ENCODE peak calls at places on chromosomes 13 and 19, in four cellular contexts. Z is foreskin fibroblast, V is cardiac fibroblast, X is lower lobe of right lung. G is an unnamed sample.

GRCh38 chr19:7691497-7691896 is 10.4 kb downstream of the FCER2 start:
- DNase-seq in Z (no peak), V (no peak), X (no peak), G (no peak)

GRCh38 chr13:46575321-46575721 is 22.4 kb downstream of the LRCH1 start:
- DNase-seq in Z (peak; percentile 35), V (peak; percentile 47), X (no peak), G (no peak)

GRCh38 chr19:56107626-56108351 is 13.3 kb downstream of the ZNF787 start:
- DNase-seq in Z (no peak), V (no peak), X (no peak), G (no peak)

GRCh38 chr13:111518161-111518791 is 197.8 kb downstream of the TEX29 start:
- DNase-seq in Z (no peak), V (no peak), X (no peak), G (no peak)

GRCh38 chr13:46831588-46832194 is 34.7 kb upstream of the ESD start:
- DNase-seq in Z (peak; percentile 82), V (peak; percentile 76), X (no peak), G (peak; percentile 8)

GRCh38 chr13:80755925-80756324 is 415.0 kb upstream of the SPRY2 start:
- DNase-seq in Z (peak; percentile 52), V (no peak), X (no peak), G (no peak)

GRCh38 chr13:60260440-60260839 is 96.7 kb upstream of the DIAPH3 start:
- DNase-seq in Z (no peak), V (no peak), X (no peak), G (no peak)

GRCh38 chr13:99051768-99052455 is 74.0 kb upstream of the DOCK9 start:
- DNase-seq in Z (no peak), V (no peak), X (no peak), G (no peak)

GRCh38 chr13:106570354-106570822 is 2.5 kb upstream of the ARGLU1 start:
- DNase-seq in Z (peak; percentile 69), V (peak; percentile 78), X (peak; percentile 90), G (no peak)

GRCh38 chr19:743168-743687 is 7.7 kb upstream of the MISP start:
- DNase-seq in Z (no peak), V (peak; percentile 16), X (peak; percentile 72), G (no peak)

GRCh38 chr19:16739546-16739945 is 19.9 kb downstream of the NWD1 start:
- DNase-seq in Z (no peak), V (no peak), X (no peak), G (no peak)

GRCh38 chr13:114110091-114110829 is 22.2 kb downstream of the RASA3 start:
- DNase-seq in Z (peak; percentile 58), V (no peak), X (peak; percentile 78), G (no peak)

GRCh38 chr19:44076325-44076724 is 4.4 kb downstream of the ZNF284 start:
- DNase-seq in Z (no peak), V (no peak), X (no peak), G (no peak)

GRCh38 chr13:78993792-78994191 is 334.8 kb upstream of the OBI1 start:
- DNase-seq in Z (no peak), V (no peak), X (no peak), G (no peak)

DNA sequence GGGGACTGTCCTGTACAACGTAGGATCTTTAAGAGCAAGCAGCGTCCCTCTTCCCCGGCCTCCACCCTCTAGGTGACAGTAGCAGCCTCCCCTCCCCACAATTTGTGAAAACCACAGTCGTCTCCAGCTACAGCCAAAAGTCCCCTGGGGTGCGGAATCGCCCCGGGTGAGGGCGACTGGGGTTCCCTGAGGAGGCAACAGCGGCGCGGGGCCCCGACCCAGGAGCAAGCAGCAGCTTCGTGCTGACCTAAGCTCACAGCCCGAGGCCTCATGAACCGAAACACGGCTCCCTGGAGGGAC is 322 bp downstream of the ZNF558 start:
- DNase-seq in Z (no peak), V (no peak), X (no peak), G (no peak)
- TF ChIP-seq CTCF in Z (no peak), V (no peak), X (no peak), G (no peak)

DNA sequence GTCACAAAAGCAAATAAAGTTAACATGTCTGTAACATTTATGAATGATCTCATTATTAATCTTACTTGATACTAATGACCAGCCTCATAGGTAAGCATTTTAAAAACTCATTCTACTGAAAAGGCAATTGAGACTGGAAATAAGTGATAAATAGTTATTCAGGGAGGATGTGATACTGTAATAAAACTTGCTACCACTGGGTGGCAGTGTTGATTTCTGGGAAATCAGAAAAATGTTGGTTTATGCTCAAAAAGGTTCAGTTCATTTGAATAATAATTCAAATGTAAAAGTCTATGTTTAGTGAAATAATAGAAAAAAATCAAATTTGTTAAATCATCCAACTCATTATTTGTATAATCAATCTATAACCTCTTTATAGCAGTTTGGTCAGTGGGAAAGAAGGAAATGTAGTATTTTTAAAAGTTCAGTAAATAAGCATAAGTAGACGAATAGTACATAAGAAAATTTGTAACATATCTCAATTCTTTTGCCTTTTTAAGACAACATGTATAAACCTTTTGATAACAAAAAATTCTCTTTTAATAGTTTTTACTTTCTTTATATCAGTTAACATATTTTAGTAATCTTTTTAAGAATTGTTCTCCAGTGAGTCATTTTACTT is 9.6 kb downstream of the ABHD13 start:
- DNase-seq in Z (peak; percentile 68), V (peak; percentile 70), X (no peak), G (no peak)
- TF ChIP-seq CTCF in Z (peak; percentile 51), V (peak; percentile 51), X (peak; percentile 84), G (peak; percentile 56)

DNA sequence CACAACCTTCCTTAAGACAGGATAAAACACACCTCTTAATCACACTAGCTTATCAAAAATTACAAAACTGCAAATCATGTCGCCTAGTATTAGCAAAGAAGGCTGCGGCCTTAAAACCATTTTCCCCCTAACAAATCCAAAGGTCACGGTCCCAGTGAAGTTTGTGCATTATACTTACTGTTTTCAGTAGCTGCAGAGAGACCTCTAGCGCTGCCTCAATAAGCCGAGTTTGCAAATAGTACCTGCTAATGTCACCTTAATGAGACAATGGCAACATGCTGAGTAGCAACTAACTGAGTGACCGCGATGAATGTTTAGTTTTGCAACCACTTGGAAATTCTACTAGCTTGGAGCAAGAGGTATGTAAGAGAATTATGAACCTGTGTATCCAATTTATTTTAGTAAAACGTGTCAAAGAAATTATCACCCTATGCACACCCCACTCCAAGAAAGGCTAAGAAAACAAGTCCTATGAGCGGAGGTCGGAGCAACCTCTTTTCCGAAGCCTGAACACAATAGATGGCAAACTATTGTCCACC is 1.2 kb downstream of the KPNA3 start:
- DNase-seq in Z (peak; percentile 54), V (peak; percentile 41), X (no peak), G (no peak)
- TF ChIP-seq CTCF in Z (peak; percentile 12), V (no peak), X (no peak), G (no peak)

DNA sequence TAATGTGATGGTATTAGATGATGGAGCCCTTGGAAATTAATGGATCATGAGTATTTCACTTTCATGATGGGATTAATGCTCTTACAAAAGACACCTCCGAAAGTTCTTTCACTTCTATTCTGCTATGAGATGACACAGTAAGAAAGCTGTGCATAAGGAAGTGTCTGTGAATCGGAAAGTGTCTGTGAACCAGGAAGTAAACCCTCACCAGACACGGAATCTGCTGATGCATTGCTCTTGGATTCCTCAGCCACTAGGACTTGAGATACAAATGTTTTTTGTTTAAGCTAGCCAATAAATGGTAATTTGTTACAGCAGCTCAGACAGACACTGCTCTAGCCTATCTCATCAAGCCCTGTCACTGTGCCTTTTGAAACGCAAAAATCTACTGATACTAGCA is 440.4 kb upstream of the PRR20A start:
- DNase-seq in Z (no peak), V (no peak), X (no peak), G (no peak)
- TF ChIP-seq CTCF in Z (no peak), V (no peak), X (no peak), G (no peak)

DNA sequence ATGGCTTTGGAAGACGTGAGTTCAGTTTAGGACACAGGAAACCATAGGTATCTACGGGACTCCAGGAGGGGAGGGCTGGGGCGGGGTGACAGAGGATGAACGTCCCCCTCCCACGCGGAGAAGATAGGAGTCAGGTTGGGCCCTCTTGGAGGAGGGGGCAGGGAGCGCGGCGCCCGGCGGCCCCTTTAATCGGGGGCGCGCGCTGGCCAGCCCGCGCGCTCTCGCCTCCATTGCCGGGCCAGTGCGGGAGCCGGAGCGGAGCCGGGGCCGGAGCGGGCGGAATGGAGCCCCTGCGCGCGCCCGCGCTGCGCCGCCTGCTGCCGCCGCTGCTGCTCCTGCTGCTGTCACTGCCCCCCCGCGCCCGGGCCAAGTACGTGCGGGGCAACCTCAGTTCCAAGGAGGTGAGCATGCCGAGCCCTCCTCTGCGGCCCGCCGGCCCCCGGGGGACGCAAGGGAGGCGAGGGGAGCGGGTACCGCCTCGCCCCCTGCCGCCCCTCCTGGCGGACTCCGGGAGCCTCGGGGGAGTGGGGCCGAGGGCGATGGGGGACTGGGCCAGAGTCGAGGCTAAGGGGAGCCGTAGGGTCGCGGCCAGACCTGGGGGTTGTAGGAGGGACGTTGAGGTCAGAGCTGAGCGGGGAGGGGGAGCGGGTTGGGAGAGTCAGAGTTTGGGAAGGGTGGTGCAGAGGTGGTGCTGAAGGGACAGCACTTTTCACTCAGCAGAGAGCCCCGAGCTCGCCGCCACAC is at the start of gene TMEM145:
- DNase-seq in Z (peak; percentile 73), V (peak; percentile 30), X (no peak), G (no peak)
- TF ChIP-seq CTCF in Z (no peak), V (no peak), X (no peak), G (peak; percentile 29)

DNA sequence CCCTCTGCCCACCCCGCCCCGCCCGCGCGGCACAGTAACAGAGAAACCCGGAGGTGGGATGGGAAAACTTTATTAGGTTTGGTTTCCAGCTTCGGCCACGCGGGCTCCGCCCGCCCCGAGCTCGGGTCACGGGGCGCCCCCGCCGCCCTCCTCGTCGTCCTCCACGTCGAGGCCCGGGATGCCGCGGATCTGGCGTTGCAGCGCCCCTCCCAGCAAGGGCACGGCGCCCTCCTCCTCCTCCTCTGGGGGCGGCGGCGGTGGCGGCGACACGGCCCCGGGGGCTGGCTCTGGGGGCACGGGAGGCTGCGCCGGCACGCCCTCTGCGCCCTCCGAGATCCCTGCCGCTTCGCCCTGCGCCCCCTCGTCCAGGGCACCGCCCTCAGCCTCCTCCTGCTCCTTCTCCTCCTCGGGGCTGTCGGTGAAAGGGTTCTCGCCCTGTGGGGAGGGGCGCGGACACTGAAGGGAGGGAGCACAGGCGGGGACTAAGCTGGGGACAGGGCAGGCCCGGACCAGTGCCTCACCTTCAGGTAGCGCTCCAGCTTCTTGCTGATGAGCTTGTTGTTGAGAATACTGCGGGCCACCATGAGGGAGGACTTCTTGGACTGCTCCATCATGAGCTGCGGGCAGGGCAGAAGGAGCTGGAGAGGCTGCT is 535 bp upstream of the AKAP8 start:
- DNase-seq in Z (peak; percentile 69), V (peak; percentile 39), X (no peak), G (no peak)
- TF ChIP-seq CTCF in Z (no peak), V (no peak), X (no peak), G (no peak)

GRCh38 chr19:46721269-46722003 is 4.5 kb upstream of the PRKD2 start:
- DNase-seq in Z (no peak), V (no peak), X (no peak), G (no peak)
- TF ChIP-seq CTCF in Z (no peak), V (peak; percentile 1), X (no peak), G (peak; percentile 20)